ENCODE peak calls at places on chromosomes 12 and 14, in nine cellular contexts. One of them, this sample, is unnamed.

GRCh38 chr14:71549421-71549820 is 382.8 kb upstream of the RGS6 start:
- DNase-seq in CD4-positive, alpha-beta T cell: no peak
- DNase-seq in astrocyte of the cerebellum: no peak
- DNase-seq in type B pancreatic cell: no peak
- DNase-seq in lower lobe of right lung: no peak
- DNase-seq in fibroblast of pulmonary artery: no peak
- DNase-seq in right atrium auricular region: no peak
- DNase-seq in astrocyte of the spinal cord: no peak
- DNase-seq in progenitor cell of endocrine pancreas: no peak
- DNase-seq in this sample: no peak

GRCh38 chr12:26379777-26380467 is 184.5 kb downstream of the SSPN start:
- DNase-seq in right atrium auricular region: no peak
- DNase-seq in CD4-positive, alpha-beta T cell: no peak
- DNase-seq in progenitor cell of endocrine pancreas: no peak
- DNase-seq in fibroblast of pulmonary artery: no peak
- DNase-seq in lower lobe of right lung: no peak
- DNase-seq in type B pancreatic cell: no peak
- DNase-seq in astrocyte of the spinal cord: no peak
- DNase-seq in astrocyte of the cerebellum: no peak
- DNase-seq in this sample: no peak

GRCh38 chr14:39395555-39396254 is 36.5 kb downstream of the FBXO33 start:
- DNase-seq in lower lobe of right lung: no peak
- DNase-seq in progenitor cell of endocrine pancreas: no peak
- DNase-seq in CD4-positive, alpha-beta T cell: no peak
- DNase-seq in right atrium auricular region: no peak
- DNase-seq in astrocyte of the cerebellum: no peak
- DNase-seq in fibroblast of pulmonary artery: no peak
- DNase-seq in type B pancreatic cell: no peak
- DNase-seq in astrocyte of the spinal cord: peak; percentile 38
- DNase-seq in this sample: no peak

GRCh38 chr12:132084681-132085635 is 59.2 kb downstream of the DDX51 start:
- DNase-seq in CD4-positive, alpha-beta T cell: peak; percentile 20
- DNase-seq in astrocyte of the cerebellum: peak; percentile 13
- DNase-seq in right atrium auricular region: peak; percentile 74
- DNase-seq in astrocyte of the spinal cord: peak; percentile 31
- DNase-seq in fibroblast of pulmonary artery: peak; percentile 52
- DNase-seq in type B pancreatic cell: no peak
- DNase-seq in lower lobe of right lung: peak; percentile 85
- DNase-seq in progenitor cell of endocrine pancreas: peak; percentile 50
- DNase-seq in this sample: peak; percentile 79

GRCh38 chr12:122096591-122097149 is 18.1 kb downstream of the MLXIP start:
- DNase-seq in CD4-positive, alpha-beta T cell: no peak
- DNase-seq in right atrium auricular region: no peak
- DNase-seq in astrocyte of the cerebellum: no peak
- DNase-seq in type B pancreatic cell: no peak
- DNase-seq in lower lobe of right lung: no peak
- DNase-seq in astrocyte of the spinal cord: no peak
- DNase-seq in fibroblast of pulmonary artery: peak; percentile 82
- DNase-seq in progenitor cell of endocrine pancreas: no peak
- DNase-seq in this sample: no peak

GRCh38 chr14:23385840-23386657 is 9.2 kb downstream of the CMTM5 start:
- DNase-seq in right atrium auricular region: no peak
- DNase-seq in astrocyte of the cerebellum: no peak
- DNase-seq in lower lobe of right lung: no peak
- DNase-seq in progenitor cell of endocrine pancreas: no peak
- DNase-seq in astrocyte of the spinal cord: no peak
- DNase-seq in fibroblast of pulmonary artery: no peak
- DNase-seq in CD4-positive, alpha-beta T cell: no peak
- DNase-seq in type B pancreatic cell: no peak
- DNase-seq in this sample: no peak

GRCh38 chr12:113247123-113248045 is 26.1 kb downstream of the TPCN1 start:
- DNase-seq in CD4-positive, alpha-beta T cell: no peak
- DNase-seq in fibroblast of pulmonary artery: no peak
- DNase-seq in right atrium auricular region: no peak
- DNase-seq in astrocyte of the cerebellum: no peak
- DNase-seq in lower lobe of right lung: no peak
- DNase-seq in astrocyte of the spinal cord: peak; percentile 54
- DNase-seq in type B pancreatic cell: no peak
- DNase-seq in progenitor cell of endocrine pancreas: no peak
- DNase-seq in this sample: no peak

GRCh38 chr14:83300454-83301064 is 1766.9 kb upstream of the SEL1L start:
- DNase-seq in right atrium auricular region: no peak
- DNase-seq in astrocyte of the spinal cord: peak; percentile 40
- DNase-seq in astrocyte of the cerebellum: peak; percentile 19
- DNase-seq in CD4-positive, alpha-beta T cell: no peak
- DNase-seq in progenitor cell of endocrine pancreas: no peak
- DNase-seq in fibroblast of pulmonary artery: peak; percentile 60
- DNase-seq in type B pancreatic cell: no peak
- DNase-seq in lower lobe of right lung: no peak
- DNase-seq in this sample: no peak

GRCh38 chr12:45587877-45588530 is 141.5 kb upstream of the ARID2 start:
- DNase-seq in lower lobe of right lung: no peak
- DNase-seq in astrocyte of the spinal cord: no peak
- DNase-seq in CD4-positive, alpha-beta T cell: no peak
- DNase-seq in right atrium auricular region: no peak
- DNase-seq in type B pancreatic cell: no peak
- DNase-seq in astrocyte of the cerebellum: no peak
- DNase-seq in fibroblast of pulmonary artery: no peak
- DNase-seq in progenitor cell of endocrine pancreas: no peak
- DNase-seq in this sample: no peak

GRCh38 chr14:99430491-99430890 is 50.2 kb downstream of the SETD3 start:
- DNase-seq in right atrium auricular region: no peak
- DNase-seq in lower lobe of right lung: peak; percentile 56
- DNase-seq in astrocyte of the cerebellum: no peak
- DNase-seq in fibroblast of pulmonary artery: no peak
- DNase-seq in type B pancreatic cell: no peak
- DNase-seq in CD4-positive, alpha-beta T cell: peak; percentile 12
- DNase-seq in astrocyte of the spinal cord: no peak
- DNase-seq in progenitor cell of endocrine pancreas: no peak
- DNase-seq in this sample: no peak

GRCh38 chr14:45610303-45610702 is 357.3 kb upstream of the MIS18BP1 start:
- DNase-seq in fibroblast of pulmonary artery: peak; percentile 0
- DNase-seq in right atrium auricular region: no peak
- DNase-seq in lower lobe of right lung: no peak
- DNase-seq in astrocyte of the spinal cord: peak; percentile 26
- DNase-seq in progenitor cell of endocrine pancreas: no peak
- DNase-seq in astrocyte of the cerebellum: no peak
- DNase-seq in CD4-positive, alpha-beta T cell: no peak
- DNase-seq in type B pancreatic cell: no peak
- DNase-seq in this sample: no peak

GRCh38 chr12:62766516-62766915 is 168.4 kb downstream of the PPM1H start:
- DNase-seq in progenitor cell of endocrine pancreas: no peak
- DNase-seq in right atrium auricular region: no peak
- DNase-seq in astrocyte of the cerebellum: no peak
- DNase-seq in fibroblast of pulmonary artery: no peak
- DNase-seq in type B pancreatic cell: no peak
- DNase-seq in CD4-positive, alpha-beta T cell: no peak
- DNase-seq in astrocyte of the spinal cord: no peak
- DNase-seq in lower lobe of right lung: no peak
- DNase-seq in this sample: no peak

GRCh38 chr12:43766291-43766690 is 7.5 kb downstream of the IRAK4 start:
- DNase-seq in type B pancreatic cell: no peak
- DNase-seq in astrocyte of the spinal cord: no peak
- DNase-seq in CD4-positive, alpha-beta T cell: no peak
- DNase-seq in progenitor cell of endocrine pancreas: no peak
- DNase-seq in right atrium auricular region: no peak
- DNase-seq in fibroblast of pulmonary artery: peak; percentile 51
- DNase-seq in lower lobe of right lung: no peak
- DNase-seq in astrocyte of the cerebellum: no peak
- DNase-seq in this sample: no peak

GRCh38 chr12:47328831-47329545 is 249.2 kb upstream of the AMIGO2 start:
- DNase-seq in type B pancreatic cell: no peak
- DNase-seq in astrocyte of the spinal cord: peak; percentile 46
- DNase-seq in astrocyte of the cerebellum: no peak
- DNase-seq in right atrium auricular region: no peak
- DNase-seq in fibroblast of pulmonary artery: peak; percentile 52
- DNase-seq in progenitor cell of endocrine pancreas: no peak
- DNase-seq in CD4-positive, alpha-beta T cell: no peak
- DNase-seq in lower lobe of right lung: no peak
- DNase-seq in this sample: no peak

GRCh38 chr14:32908487-32909084 is 30.1 kb upstream of the NPAS3 start:
- DNase-seq in astrocyte of the spinal cord: no peak
- DNase-seq in astrocyte of the cerebellum: no peak
- DNase-seq in fibroblast of pulmonary artery: no peak
- DNase-seq in progenitor cell of endocrine pancreas: no peak
- DNase-seq in CD4-positive, alpha-beta T cell: no peak
- DNase-seq in lower lobe of right lung: no peak
- DNase-seq in type B pancreatic cell: no peak
- DNase-seq in right atrium auricular region: no peak
- DNase-seq in this sample: no peak

GRCh38 chr14:75497191-75497590 is 25.1 kb upstream of the BATF start:
- DNase-seq in progenitor cell of endocrine pancreas: no peak
- DNase-seq in fibroblast of pulmonary artery: no peak
- DNase-seq in right atrium auricular region: no peak
- DNase-seq in CD4-positive, alpha-beta T cell: no peak
- DNase-seq in lower lobe of right lung: no peak
- DNase-seq in type B pancreatic cell: no peak
- DNase-seq in astrocyte of the spinal cord: no peak
- DNase-seq in astrocyte of the cerebellum: no peak
- DNase-seq in this sample: no peak

GRCh38 chr12:27828196-27828595 is 48.2 kb upstream of the MANSC4 start:
- DNase-seq in type B pancreatic cell: no peak
- DNase-seq in fibroblast of pulmonary artery: no peak
- DNase-seq in progenitor cell of endocrine pancreas: no peak
- DNase-seq in astrocyte of the cerebellum: no peak
- DNase-seq in astrocyte of the spinal cord: no peak
- DNase-seq in CD4-positive, alpha-beta T cell: no peak
- DNase-seq in right atrium auricular region: no peak
- DNase-seq in lower lobe of right lung: no peak
- DNase-seq in this sample: no peak

GRCh38 chr14:102633906-102634595 is 41.6 kb downstream of the RCOR1 start:
- DNase-seq in type B pancreatic cell: no peak
- DNase-seq in astrocyte of the spinal cord: no peak
- DNase-seq in progenitor cell of endocrine pancreas: no peak
- DNase-seq in CD4-positive, alpha-beta T cell: no peak
- DNase-seq in astrocyte of the cerebellum: no peak
- DNase-seq in lower lobe of right lung: no peak
- DNase-seq in right atrium auricular region: no peak
- DNase-seq in fibroblast of pulmonary artery: no peak
- DNase-seq in this sample: no peak

DNA sequence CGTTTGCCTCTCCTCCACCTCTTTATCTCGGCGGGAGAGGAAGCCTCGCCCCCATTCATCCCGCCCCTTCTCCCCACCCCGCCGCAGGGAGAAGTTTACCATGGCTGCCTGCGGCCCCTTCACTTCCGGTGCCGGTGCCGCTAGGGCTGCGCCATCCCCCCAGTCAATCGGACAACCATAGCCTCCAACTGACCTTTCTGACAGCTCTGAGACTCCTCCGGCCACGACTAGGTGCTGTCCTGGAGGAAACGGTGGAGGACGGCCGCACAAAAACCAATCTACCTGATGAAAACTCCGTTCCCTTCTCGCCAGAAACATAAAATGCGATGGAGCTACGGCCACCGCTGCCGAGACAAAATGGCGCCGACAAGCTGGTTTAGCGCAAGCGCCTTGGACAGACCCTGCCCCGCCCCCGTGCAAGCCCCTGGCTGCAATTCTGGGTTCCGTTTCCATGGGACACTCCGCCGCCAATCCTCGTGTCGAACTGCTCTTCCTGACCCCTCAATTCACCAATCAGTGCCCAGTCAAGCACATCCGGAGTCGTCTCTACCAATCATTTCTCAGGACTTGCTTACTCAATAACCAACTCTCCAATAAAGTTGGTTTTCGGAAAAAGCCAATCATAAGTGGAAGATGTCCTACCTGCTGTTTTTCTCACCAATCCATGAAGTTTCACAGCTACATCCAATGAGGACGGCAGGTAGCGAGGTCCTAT is 436 bp upstream of the ARID4A start:
- DNase-seq in fibroblast of pulmonary artery: peak; percentile 100
- DNase-seq in astrocyte of the cerebellum: peak; percentile 100
- DNase-seq in progenitor cell of endocrine pancreas: peak; percentile 95
- DNase-seq in CD4-positive, alpha-beta T cell: peak; percentile 99
- DNase-seq in astrocyte of the spinal cord: peak; percentile 100
- DNase-seq in lower lobe of right lung: peak; percentile 99
- DNase-seq in type B pancreatic cell: peak; percentile 98
- DNase-seq in right atrium auricular region: peak; percentile 99
- DNase-seq in this sample: peak; percentile 98
- TF ChIP-seq CTCF in fibroblast of pulmonary artery: no peak
- TF ChIP-seq CTCF in astrocyte of the cerebellum: no peak
- TF ChIP-seq CTCF in progenitor cell of endocrine pancreas: no peak
- TF ChIP-seq CTCF in CD4-positive, alpha-beta T cell: no peak
- TF ChIP-seq CTCF in astrocyte of the spinal cord: peak; percentile 6
- TF ChIP-seq CTCF in lower lobe of right lung: no peak
- TF ChIP-seq CTCF in type B pancreatic cell: no peak
- TF ChIP-seq CTCF in right atrium auricular region: no peak
- TF ChIP-seq CTCF in this sample: no peak

GRCh38 chr12:3596703-3597472 is 105.9 kb downstream of the PRMT8 start:
- DNase-seq in right atrium auricular region: no peak
- DNase-seq in lower lobe of right lung: no peak
- DNase-seq in fibroblast of pulmonary artery: no peak
- DNase-seq in type B pancreatic cell: no peak
- DNase-seq in CD4-positive, alpha-beta T cell: no peak
- DNase-seq in astrocyte of the spinal cord: no peak
- DNase-seq in progenitor cell of endocrine pancreas: no peak
- DNase-seq in astrocyte of the cerebellum: no peak
- DNase-seq in this sample: no peak
- TF ChIP-seq CTCF in right atrium auricular region: no peak
- TF ChIP-seq CTCF in lower lobe of right lung: no peak
- TF ChIP-seq CTCF in fibroblast of pulmonary artery: no peak
- TF ChIP-seq CTCF in type B pancreatic cell: no peak
- TF ChIP-seq CTCF in CD4-positive, alpha-beta T cell: no peak
- TF ChIP-seq CTCF in astrocyte of the spinal cord: no peak
- TF ChIP-seq CTCF in progenitor cell of endocrine pancreas: no peak
- TF ChIP-seq CTCF in astrocyte of the cerebellum: no peak
- TF ChIP-seq CTCF in this sample: no peak

GRCh38 chr14:106681161-106681955 is 1155.0 kb downstream of the TMEM121 start:
- DNase-seq in fibroblast of pulmonary artery: no peak
- DNase-seq in type B pancreatic cell: no peak
- DNase-seq in astrocyte of the spinal cord: no peak
- DNase-seq in lower lobe of right lung: no peak
- DNase-seq in progenitor cell of endocrine pancreas: no peak
- DNase-seq in right atrium auricular region: no peak
- DNase-seq in CD4-positive, alpha-beta T cell: no peak
- DNase-seq in astrocyte of the cerebellum: no peak
- DNase-seq in this sample: no peak
- TF ChIP-seq CTCF in fibroblast of pulmonary artery: no peak
- TF ChIP-seq CTCF in type B pancreatic cell: no peak
- TF ChIP-seq CTCF in astrocyte of the spinal cord: no peak
- TF ChIP-seq CTCF in lower lobe of right lung: no peak
- TF ChIP-seq CTCF in progenitor cell of endocrine pancreas: no peak
- TF ChIP-seq CTCF in right atrium auricular region: no peak
- TF ChIP-seq CTCF in CD4-positive, alpha-beta T cell: no peak
- TF ChIP-seq CTCF in astrocyte of the cerebellum: no peak
- TF ChIP-seq CTCF in this sample: no peak

GRCh38 chr14:38145142-38145541 is 62.6 kb upstream of the SSTR1 start:
- DNase-seq in astrocyte of the spinal cord: no peak
- DNase-seq in astrocyte of the cerebellum: no peak
- DNase-seq in right atrium auricular region: no peak
- DNase-seq in type B pancreatic cell: no peak
- DNase-seq in progenitor cell of endocrine pancreas: no peak
- DNase-seq in CD4-positive, alpha-beta T cell: no peak
- DNase-seq in lower lobe of right lung: no peak
- DNase-seq in fibroblast of pulmonary artery: no peak
- DNase-seq in this sample: no peak

DNA sequence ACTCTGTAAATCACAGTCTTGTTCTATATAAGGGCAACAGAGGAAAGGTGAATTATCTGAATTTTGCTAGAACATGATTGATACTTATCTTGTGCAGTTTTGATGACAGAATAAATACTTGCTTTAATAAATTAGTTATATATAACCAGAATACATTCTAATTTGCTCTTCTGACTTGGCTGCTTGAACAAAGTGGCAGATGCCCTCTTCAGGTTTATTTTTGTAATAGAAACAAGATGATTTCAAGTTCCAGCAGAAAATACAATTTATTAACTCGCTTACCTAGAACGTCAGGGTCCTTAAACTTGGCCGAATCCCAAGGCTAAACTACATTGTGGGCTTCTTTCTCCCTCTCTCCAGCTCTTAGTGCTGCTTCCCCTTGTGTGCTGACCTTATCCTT is 57.6 kb upstream of the SSTR1 start:
- DNase-seq in lower lobe of right lung: no peak
- DNase-seq in right atrium auricular region: no peak
- DNase-seq in astrocyte of the spinal cord: no peak
- DNase-seq in CD4-positive, alpha-beta T cell: no peak
- DNase-seq in type B pancreatic cell: no peak
- DNase-seq in astrocyte of the cerebellum: no peak
- DNase-seq in fibroblast of pulmonary artery: no peak
- DNase-seq in progenitor cell of endocrine pancreas: no peak
- DNase-seq in this sample: no peak
- TF ChIP-seq CTCF in lower lobe of right lung: no peak
- TF ChIP-seq CTCF in right atrium auricular region: no peak
- TF ChIP-seq CTCF in astrocyte of the spinal cord: no peak
- TF ChIP-seq CTCF in CD4-positive, alpha-beta T cell: no peak
- TF ChIP-seq CTCF in type B pancreatic cell: no peak
- TF ChIP-seq CTCF in astrocyte of the cerebellum: no peak
- TF ChIP-seq CTCF in fibroblast of pulmonary artery: no peak
- TF ChIP-seq CTCF in progenitor cell of endocrine pancreas: no peak
- TF ChIP-seq CTCF in this sample: no peak

This sample was measured in nephron progenitor cell.